ENCODE peak calls at places on chromosomes 13 and 19, in ten cellular contexts. One of them, this sample, is unnamed.

GRCh38 chr19:2126879-2127518 is 24.4 kb downstream of the AP3D1 start:
- DNase-seq in NCI-H345: no peak
- DNase-seq in frontal cortex: no peak
- DNase-seq in ecto neural progenitor cell: no peak
- DNase-seq in C1 segment of cervical spinal cord: no peak
- DNase-seq in fibroblast of mammary gland: no peak
- DNase-seq in lower lobe of right lung: no peak
- DNase-seq in bronchial epithelial cell: no peak
- DNase-seq in testis: no peak
- DNase-seq in amniotic stem cell: no peak
- DNase-seq in this sample: no peak

GRCh38 chr19:14835011-14835410 is at the start of the genes OR7A5 and OR7C1:
- DNase-seq in NCI-H345: no peak
- DNase-seq in frontal cortex: no peak
- DNase-seq in lower lobe of right lung: no peak
- DNase-seq in ecto neural progenitor cell: no peak
- DNase-seq in C1 segment of cervical spinal cord: no peak
- DNase-seq in bronchial epithelial cell: no peak
- DNase-seq in amniotic stem cell: no peak
- DNase-seq in fibroblast of mammary gland: peak
- DNase-seq in testis: no peak
- DNase-seq in this sample: no peak

GRCh38 chr13:43978688-43979087 is 99.0 kb downstream of the LACC1 start:
- DNase-seq in bronchial epithelial cell: no peak
- DNase-seq in testis: no peak
- DNase-seq in lower lobe of right lung: no peak
- DNase-seq in amniotic stem cell: no peak
- DNase-seq in ecto neural progenitor cell: no peak
- DNase-seq in frontal cortex: no peak
- DNase-seq in C1 segment of cervical spinal cord: no peak
- DNase-seq in fibroblast of mammary gland: no peak
- DNase-seq in NCI-H345: no peak
- DNase-seq in this sample: no peak

GRCh38 chr13:62033932-62034331 is 618.3 kb upstream of the PCDH20 start:
- DNase-seq in C1 segment of cervical spinal cord: no peak
- DNase-seq in frontal cortex: no peak
- DNase-seq in NCI-H345: no peak
- DNase-seq in lower lobe of right lung: no peak
- DNase-seq in amniotic stem cell: no peak
- DNase-seq in ecto neural progenitor cell: no peak
- DNase-seq in fibroblast of mammary gland: no peak
- DNase-seq in testis: no peak
- DNase-seq in bronchial epithelial cell: no peak
- DNase-seq in this sample: no peak

GRCh38 chr13:37375724-37376123 is 222.8 kb downstream of the POSTN start:
- DNase-seq in NCI-H345: no peak
- DNase-seq in fibroblast of mammary gland: peak
- DNase-seq in ecto neural progenitor cell: no peak
- DNase-seq in C1 segment of cervical spinal cord: no peak
- DNase-seq in testis: no peak
- DNase-seq in amniotic stem cell: no peak
- DNase-seq in bronchial epithelial cell: peak
- DNase-seq in frontal cortex: no peak
- DNase-seq in lower lobe of right lung: no peak
- DNase-seq in this sample: no peak

GRCh38 chr13:23510979-23511735 is 59.1 kb upstream of the TNFRSF19 start:
- DNase-seq in ecto neural progenitor cell: no peak
- DNase-seq in lower lobe of right lung: no peak
- DNase-seq in testis: peak
- DNase-seq in NCI-H345: peak
- DNase-seq in fibroblast of mammary gland: peak
- DNase-seq in amniotic stem cell: no peak
- DNase-seq in bronchial epithelial cell: peak
- DNase-seq in C1 segment of cervical spinal cord: no peak
- DNase-seq in frontal cortex: no peak
- DNase-seq in this sample: no peak

GRCh38 chr19:44648536-44649370 is 5.0 kb downstream of the PVR start:
- DNase-seq in bronchial epithelial cell: peak
- DNase-seq in C1 segment of cervical spinal cord: no peak
- DNase-seq in ecto neural progenitor cell: no peak
- DNase-seq in amniotic stem cell: no peak
- DNase-seq in testis: peak
- DNase-seq in NCI-H345: no peak
- DNase-seq in fibroblast of mammary gland: peak
- DNase-seq in frontal cortex: no peak
- DNase-seq in lower lobe of right lung: peak
- DNase-seq in this sample: no peak

GRCh38 chr13:50715402-50716146 is 127.9 kb downstream of the DLEU7 start:
- DNase-seq in amniotic stem cell: no peak
- DNase-seq in fibroblast of mammary gland: no peak
- DNase-seq in testis: peak
- DNase-seq in lower lobe of right lung: peak
- DNase-seq in frontal cortex: no peak
- DNase-seq in bronchial epithelial cell: no peak
- DNase-seq in NCI-H345: no peak
- DNase-seq in C1 segment of cervical spinal cord: peak
- DNase-seq in ecto neural progenitor cell: no peak
- DNase-seq in this sample: no peak

GRCh38 chr19:5302396-5302795 is 38.2 kb downstream of the PTPRS start:
- DNase-seq in lower lobe of right lung: no peak
- DNase-seq in bronchial epithelial cell: no peak
- DNase-seq in amniotic stem cell: no peak
- DNase-seq in testis: peak
- DNase-seq in NCI-H345: no peak
- DNase-seq in frontal cortex: no peak
- DNase-seq in fibroblast of mammary gland: no peak
- DNase-seq in C1 segment of cervical spinal cord: no peak
- DNase-seq in ecto neural progenitor cell: no peak
- DNase-seq in this sample: no peak

GRCh38 chr13:33606692-33607091 is 211.3 kb upstream of the RFC3 start:
- DNase-seq in frontal cortex: no peak
- DNase-seq in NCI-H345: no peak
- DNase-seq in fibroblast of mammary gland: no peak
- DNase-seq in testis: no peak
- DNase-seq in amniotic stem cell: no peak
- DNase-seq in bronchial epithelial cell: no peak
- DNase-seq in C1 segment of cervical spinal cord: peak
- DNase-seq in lower lobe of right lung: no peak
- DNase-seq in ecto neural progenitor cell: peak
- DNase-seq in this sample: no peak

GRCh38 chr19:49019242-49019932 is 2.5 kb upstream of the LHB start:
- DNase-seq in fibroblast of mammary gland: peak
- DNase-seq in ecto neural progenitor cell: peak
- DNase-seq in bronchial epithelial cell: no peak
- DNase-seq in NCI-H345: peak
- DNase-seq in lower lobe of right lung: peak
- DNase-seq in frontal cortex: no peak
- DNase-seq in amniotic stem cell: no peak
- DNase-seq in testis: peak
- DNase-seq in C1 segment of cervical spinal cord: peak
- DNase-seq in this sample: no peak

GRCh38 chr13:24071423-24072075 is 89.0 kb upstream of the SPATA13 start:
- DNase-seq in C1 segment of cervical spinal cord: no peak
- DNase-seq in fibroblast of mammary gland: peak
- DNase-seq in bronchial epithelial cell: peak
- DNase-seq in frontal cortex: no peak
- DNase-seq in amniotic stem cell: peak
- DNase-seq in testis: no peak
- DNase-seq in NCI-H345: no peak
- DNase-seq in lower lobe of right lung: no peak
- DNase-seq in ecto neural progenitor cell: no peak
- DNase-seq in this sample: no peak

GRCh38 chr19:54164369-54165068 is 5.0 kb upstream of the LENG1 start:
- DNase-seq in amniotic stem cell: no peak
- DNase-seq in NCI-H345: no peak
- DNase-seq in bronchial epithelial cell: peak
- DNase-seq in fibroblast of mammary gland: no peak
- DNase-seq in ecto neural progenitor cell: peak
- DNase-seq in lower lobe of right lung: peak
- DNase-seq in testis: peak
- DNase-seq in frontal cortex: no peak
- DNase-seq in C1 segment of cervical spinal cord: no peak
- DNase-seq in this sample: peak

GRCh38 chr19:49564616-49565045 is 15.7 kb downstream of the NOSIP start:
- DNase-seq in C1 segment of cervical spinal cord: no peak
- DNase-seq in amniotic stem cell: no peak
- DNase-seq in testis: no peak
- DNase-seq in bronchial epithelial cell: no peak
- DNase-seq in NCI-H345: no peak
- DNase-seq in ecto neural progenitor cell: no peak
- DNase-seq in frontal cortex: no peak
- DNase-seq in fibroblast of mammary gland: no peak
- DNase-seq in lower lobe of right lung: no peak
- DNase-seq in this sample: no peak

GRCh38 chr19:16324064-16324383 is 602 bp upstream of the KLF2 start:
- DNase-seq in amniotic stem cell: no peak
- DNase-seq in frontal cortex: no peak
- DNase-seq in C1 segment of cervical spinal cord: no peak
- DNase-seq in fibroblast of mammary gland: no peak
- DNase-seq in testis: no peak
- DNase-seq in bronchial epithelial cell: no peak
- DNase-seq in NCI-H345: no peak
- DNase-seq in lower lobe of right lung: no peak
- DNase-seq in ecto neural progenitor cell: no peak
- DNase-seq in this sample: no peak

GRCh38 chr13:40317980-40318327 is 348.5 kb downstream of the FOXO1 start:
- DNase-seq in C1 segment of cervical spinal cord: no peak
- DNase-seq in bronchial epithelial cell: no peak
- DNase-seq in lower lobe of right lung: no peak
- DNase-seq in amniotic stem cell: no peak
- DNase-seq in testis: no peak
- DNase-seq in NCI-H345: no peak
- DNase-seq in frontal cortex: no peak
- DNase-seq in fibroblast of mammary gland: no peak
- DNase-seq in ecto neural progenitor cell: no peak
- DNase-seq in this sample: no peak

GRCh38 chr19:47226426-47227346 is 4.3 kb downstream of the BBC3 start:
- DNase-seq in testis: peak
- DNase-seq in amniotic stem cell: no peak
- DNase-seq in C1 segment of cervical spinal cord: peak
- DNase-seq in fibroblast of mammary gland: peak
- DNase-seq in frontal cortex: peak
- DNase-seq in ecto neural progenitor cell: no peak
- DNase-seq in bronchial epithelial cell: no peak
- DNase-seq in NCI-H345: peak
- DNase-seq in lower lobe of right lung: peak
- DNase-seq in this sample: peak

GRCh38 chr13:59343993-59344780 is 819.5 kb downstream of the DIAPH3 start:
- DNase-seq in lower lobe of right lung: no peak
- DNase-seq in fibroblast of mammary gland: no peak
- DNase-seq in testis: no peak
- DNase-seq in frontal cortex: no peak
- DNase-seq in NCI-H345: no peak
- DNase-seq in amniotic stem cell: no peak
- DNase-seq in ecto neural progenitor cell: no peak
- DNase-seq in C1 segment of cervical spinal cord: no peak
- DNase-seq in bronchial epithelial cell: no peak
- DNase-seq in this sample: no peak

GRCh38 chr19:18205180-18205915 is 1.5 kb upstream of the RAB3A start:
- DNase-seq in C1 segment of cervical spinal cord: peak
- DNase-seq in bronchial epithelial cell: peak
- DNase-seq in NCI-H345: peak
- DNase-seq in ecto neural progenitor cell: peak
- DNase-seq in amniotic stem cell: peak
- DNase-seq in frontal cortex: peak
- DNase-seq in testis: peak
- DNase-seq in fibroblast of mammary gland: peak
- DNase-seq in lower lobe of right lung: peak
- DNase-seq in this sample: no peak

GRCh38 chr13:43377149-43377548 is 353.8 kb downstream of the DNAJC15 start:
- DNase-seq in C1 segment of cervical spinal cord: no peak
- DNase-seq in frontal cortex: no peak
- DNase-seq in ecto neural progenitor cell: no peak
- DNase-seq in NCI-H345: no peak
- DNase-seq in bronchial epithelial cell: no peak
- DNase-seq in amniotic stem cell: no peak
- DNase-seq in testis: no peak
- DNase-seq in lower lobe of right lung: no peak
- DNase-seq in fibroblast of mammary gland: peak
- DNase-seq in this sample: no peak

GRCh38 chr13:48334534-48335127 is 31.1 kb downstream of the RB1 start:
- DNase-seq in frontal cortex: no peak
- DNase-seq in amniotic stem cell: peak
- DNase-seq in fibroblast of mammary gland: peak
- DNase-seq in NCI-H345: no peak
- DNase-seq in testis: no peak
- DNase-seq in ecto neural progenitor cell: no peak
- DNase-seq in lower lobe of right lung: no peak
- DNase-seq in C1 segment of cervical spinal cord: no peak
- DNase-seq in bronchial epithelial cell: peak
- DNase-seq in this sample: no peak

GRCh38 chr19:47781590-47782318 is 3.3 kb downstream of the SELENOW start:
- DNase-seq in amniotic stem cell: no peak
- DNase-seq in lower lobe of right lung: no peak
- DNase-seq in bronchial epithelial cell: peak
- DNase-seq in ecto neural progenitor cell: no peak
- DNase-seq in testis: peak
- DNase-seq in fibroblast of mammary gland: no peak
- DNase-seq in NCI-H345: no peak
- DNase-seq in C1 segment of cervical spinal cord: peak
- DNase-seq in frontal cortex: peak
- DNase-seq in this sample: no peak

This sample was measured in T1000.